ENCODE peak calls at places on chromosomes 16 and 17, in nine cellular contexts. One of them, this sample, is unnamed. For H3K4me1, the result is how much of the 10 kb centered on the place peaks cover.

GRCh38 chr16:19382887-19383816 is 34.5 kb upstream of the TMC5 start:
- DNase-seq in left ventricle myocardium inferior: no peak
- DNase-seq in IMR-90: no peak
- DNase-seq in neural progenitor cell: no peak
- DNase-seq in ovary: no peak
- DNase-seq in Peyer's patch: no peak
- DNase-seq in CD8-positive, alpha-beta T cell: no peak
- DNase-seq in heart right ventricle: no peak
- DNase-seq in HCT116: no peak
- DNase-seq in this sample: peak

GRCh38 chr17:74417178-74418045 is 14.5 kb upstream of the GPRC5C start:
- DNase-seq in left ventricle myocardium inferior: no peak
- DNase-seq in IMR-90: no peak
- DNase-seq in neural progenitor cell: no peak
- DNase-seq in ovary: no peak
- DNase-seq in Peyer's patch: peak
- DNase-seq in CD8-positive, alpha-beta T cell: no peak
- DNase-seq in heart right ventricle: no peak
- DNase-seq in HCT116: peak
- DNase-seq in this sample: peak

GRCh38 chr16:11799509-11800384 is 2.7 kb upstream of the ZC3H7A start:
- DNase-seq in left ventricle myocardium inferior: no peak
- DNase-seq in IMR-90: no peak
- DNase-seq in neural progenitor cell: no peak
- DNase-seq in ovary: no peak
- DNase-seq in Peyer's patch: no peak
- DNase-seq in CD8-positive, alpha-beta T cell: no peak
- DNase-seq in heart right ventricle: no peak
- DNase-seq in HCT116: no peak
- DNase-seq in this sample: no peak

GRCh38 chr16:11175850-11176341 is 80.1 kb downstream of the SOCS1 start:
- DNase-seq in left ventricle myocardium inferior: no peak
- DNase-seq in IMR-90: no peak
- DNase-seq in neural progenitor cell: no peak
- DNase-seq in ovary: no peak
- DNase-seq in Peyer's patch: no peak
- DNase-seq in CD8-positive, alpha-beta T cell: no peak
- DNase-seq in heart right ventricle: no peak
- DNase-seq in HCT116: no peak
- DNase-seq in this sample: no peak

GRCh38 chr16:14398014-14398717 is 231.9 kb downstream of the PARN start:
- DNase-seq in left ventricle myocardium inferior: no peak
- DNase-seq in IMR-90: peak
- DNase-seq in neural progenitor cell: no peak
- DNase-seq in ovary: no peak
- DNase-seq in Peyer's patch: no peak
- DNase-seq in CD8-positive, alpha-beta T cell: no peak
- DNase-seq in heart right ventricle: no peak
- DNase-seq in HCT116: no peak
- DNase-seq in this sample: no peak

GRCh38 chr17:79950306-79950705 is 85.4 kb downstream of the TBC1D16 start:
- DNase-seq in left ventricle myocardium inferior: peak
- DNase-seq in IMR-90: no peak
- DNase-seq in neural progenitor cell: peak
- DNase-seq in ovary: peak
- DNase-seq in Peyer's patch: peak
- DNase-seq in CD8-positive, alpha-beta T cell: no peak
- DNase-seq in heart right ventricle: no peak
- DNase-seq in HCT116: no peak
- DNase-seq in this sample: no peak

GRCh38 chr16:16933861-16934260 is 536.9 kb downstream of the XYLT1 start:
- DNase-seq in left ventricle myocardium inferior: no peak
- DNase-seq in IMR-90: no peak
- DNase-seq in neural progenitor cell: peak
- DNase-seq in ovary: no peak
- DNase-seq in Peyer's patch: no peak
- DNase-seq in CD8-positive, alpha-beta T cell: no peak
- DNase-seq in heart right ventricle: no peak
- DNase-seq in HCT116: no peak
- DNase-seq in this sample: no peak

GRCh38 chr16:21235199-21235585 is 1.7 kb downstream of the ANKS4B start:
- DNase-seq in left ventricle myocardium inferior: no peak
- DNase-seq in IMR-90: no peak
- DNase-seq in neural progenitor cell: no peak
- DNase-seq in ovary: no peak
- DNase-seq in Peyer's patch: no peak
- DNase-seq in CD8-positive, alpha-beta T cell: no peak
- DNase-seq in heart right ventricle: no peak
- DNase-seq in HCT116: no peak
- DNase-seq in this sample: no peak

GRCh38 chr16:79651363-79651762 is 50.8 kb upstream of the MAF start:
- DNase-seq in left ventricle myocardium inferior: peak
- DNase-seq in IMR-90: peak
- DNase-seq in neural progenitor cell: no peak
- DNase-seq in ovary: peak
- DNase-seq in Peyer's patch: no peak
- DNase-seq in CD8-positive, alpha-beta T cell: no peak
- DNase-seq in heart right ventricle: peak
- DNase-seq in HCT116: no peak
- DNase-seq in this sample: no peak

GRCh38 chr17:40331743-40332641 is 23.0 kb downstream of the RARA start:
- DNase-seq in left ventricle myocardium inferior: peak
- DNase-seq in IMR-90: no peak
- DNase-seq in neural progenitor cell: no peak
- DNase-seq in ovary: peak
- DNase-seq in Peyer's patch: no peak
- DNase-seq in CD8-positive, alpha-beta T cell: no peak
- DNase-seq in heart right ventricle: peak
- DNase-seq in HCT116: no peak
- DNase-seq in this sample: peak
- H3K4me1 ChIP-seq in left ventricle myocardium inferior: half or more
- H3K4me1 ChIP-seq in IMR-90: half or more
- H3K4me1 ChIP-seq in neural progenitor cell: under half
- H3K4me1 ChIP-seq in ovary: half or more
- H3K4me1 ChIP-seq in Peyer's patch: under half
- H3K4me1 ChIP-seq in CD8-positive, alpha-beta T cell: half or more
- H3K4me1 ChIP-seq in heart right ventricle: half or more
- H3K4me1 ChIP-seq in HCT116: under half
- H3K4me1 ChIP-seq in this sample: under half

DNA sequence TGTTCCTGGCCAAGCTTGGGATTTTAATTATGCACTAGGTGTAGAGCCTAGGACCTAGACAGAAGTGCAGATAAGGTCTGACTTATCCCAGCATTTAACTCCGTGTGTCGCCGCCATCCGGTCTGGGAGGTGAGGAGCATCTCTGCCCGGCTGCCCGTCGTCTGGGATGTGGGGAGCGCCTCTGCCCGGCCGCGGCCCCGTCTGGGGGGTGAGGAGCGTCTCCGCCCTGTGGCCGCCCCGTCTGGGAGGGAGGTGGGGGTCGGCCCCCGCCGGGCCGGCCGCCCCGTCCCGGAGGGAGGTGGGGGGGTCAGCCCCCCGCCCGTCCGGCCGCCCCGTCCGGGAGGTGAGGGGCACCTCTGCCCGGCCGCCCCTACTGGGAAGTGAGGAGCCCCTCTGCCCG is 7.1 kb upstream of the B4GALNT2 start:
- DNase-seq in left ventricle myocardium inferior: no peak
- DNase-seq in IMR-90: no peak
- DNase-seq in neural progenitor cell: no peak
- DNase-seq in ovary: no peak
- DNase-seq in Peyer's patch: no peak
- DNase-seq in CD8-positive, alpha-beta T cell: no peak
- DNase-seq in heart right ventricle: no peak
- DNase-seq in HCT116: no peak
- DNase-seq in this sample: no peak
- H3K4me3 ChIP-seq in left ventricle myocardium inferior: no peak
- H3K4me3 ChIP-seq in IMR-90: no peak
- H3K4me3 ChIP-seq in neural progenitor cell: no peak
- H3K4me3 ChIP-seq in ovary: no peak
- H3K4me3 ChIP-seq in Peyer's patch: no peak
- H3K4me3 ChIP-seq in CD8-positive, alpha-beta T cell: no peak
- H3K4me3 ChIP-seq in heart right ventricle: no peak
- H3K4me3 ChIP-seq in HCT116: no peak
- H3K4me3 ChIP-seq in this sample: no peak

DNA sequence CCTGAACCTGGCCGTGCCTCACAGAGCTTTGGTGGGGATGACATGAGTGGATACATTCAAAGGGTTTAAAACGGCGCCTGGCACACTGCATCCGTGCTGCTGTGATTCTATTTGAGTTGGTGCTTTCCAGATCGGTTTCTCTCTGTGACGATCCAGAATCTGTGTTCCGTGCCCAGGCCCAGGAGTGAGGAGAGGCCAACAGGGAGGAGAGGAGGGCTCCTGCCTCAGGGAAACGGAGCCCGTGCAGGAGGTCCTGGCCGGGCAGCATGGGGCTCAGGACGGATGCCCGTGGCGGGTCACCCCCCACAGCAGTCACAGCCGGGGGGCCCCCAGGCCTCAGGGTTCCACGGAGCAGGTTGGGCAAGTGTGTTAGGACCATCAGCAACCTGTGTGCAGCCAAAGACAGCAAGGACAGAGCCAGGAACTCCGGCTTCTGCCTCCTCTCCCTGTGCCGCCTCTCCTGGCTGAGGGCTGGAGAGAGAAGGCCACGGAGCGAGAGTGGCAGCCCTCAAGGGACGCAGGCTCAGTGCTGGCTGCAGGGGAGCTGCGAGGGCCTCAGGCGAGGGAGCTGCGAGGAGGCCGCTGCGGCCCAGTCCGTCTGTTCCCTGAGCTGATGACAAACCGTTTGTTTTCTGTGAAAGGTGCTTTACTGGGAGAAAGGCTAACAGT is 99.3 kb downstream of the METRNL start:
- DNase-seq in left ventricle myocardium inferior: no peak
- DNase-seq in IMR-90: no peak
- DNase-seq in neural progenitor cell: peak
- DNase-seq in ovary: peak
- DNase-seq in Peyer's patch: no peak
- DNase-seq in CD8-positive, alpha-beta T cell: no peak
- DNase-seq in heart right ventricle: no peak
- DNase-seq in HCT116: no peak
- DNase-seq in this sample: no peak
- TF ChIP-seq CTCF in left ventricle myocardium inferior: no peak
- TF ChIP-seq CTCF in IMR-90: no peak
- TF ChIP-seq CTCF in neural progenitor cell: no peak
- TF ChIP-seq CTCF in ovary: no peak
- TF ChIP-seq CTCF in Peyer's patch: no peak
- TF ChIP-seq CTCF in CD8-positive, alpha-beta T cell: no peak
- TF ChIP-seq CTCF in heart right ventricle: no peak
- TF ChIP-seq CTCF in HCT116: no peak
- TF ChIP-seq CTCF in this sample: no peak

DNA sequence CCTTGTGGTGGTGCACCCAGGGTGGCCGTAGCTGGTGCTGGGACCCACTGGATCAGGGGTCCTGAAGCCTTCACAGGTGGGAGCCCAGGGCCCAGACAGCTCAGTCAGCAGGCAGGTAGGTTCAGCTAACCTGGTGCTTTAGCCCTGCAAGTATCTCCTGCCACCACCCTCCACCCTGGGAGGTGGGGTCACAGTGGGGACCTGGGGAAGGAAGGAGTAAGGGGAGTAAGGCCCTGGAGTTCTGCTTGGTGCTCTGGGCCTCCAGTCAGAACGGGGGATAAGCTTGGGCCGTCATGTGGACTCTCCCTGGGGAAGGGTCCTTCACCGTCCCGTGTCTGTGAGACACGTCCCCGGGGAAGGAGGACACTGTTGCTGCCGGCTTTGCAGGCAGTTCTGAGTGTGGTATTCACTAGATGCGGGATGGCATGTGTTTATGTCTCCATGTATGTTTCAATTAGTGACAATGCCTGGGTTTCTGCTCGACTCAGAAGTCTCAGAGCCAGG is 20.7 kb downstream of the SGSM2 start:
- DNase-seq in left ventricle myocardium inferior: no peak
- DNase-seq in IMR-90: no peak
- DNase-seq in neural progenitor cell: no peak
- DNase-seq in ovary: no peak
- DNase-seq in Peyer's patch: no peak
- DNase-seq in CD8-positive, alpha-beta T cell: no peak
- DNase-seq in heart right ventricle: no peak
- DNase-seq in HCT116: no peak
- DNase-seq in this sample: no peak
- H3K4me1 ChIP-seq in left ventricle myocardium inferior: under half
- H3K4me1 ChIP-seq in IMR-90: under half
- H3K4me1 ChIP-seq in neural progenitor cell: under half
- H3K4me1 ChIP-seq in ovary: under half
- H3K4me1 ChIP-seq in Peyer's patch: under half
- H3K4me1 ChIP-seq in CD8-positive, alpha-beta T cell: under half
- H3K4me1 ChIP-seq in heart right ventricle: under half
- H3K4me1 ChIP-seq in HCT116: under half
- H3K4me1 ChIP-seq in this sample: under half

DNA sequence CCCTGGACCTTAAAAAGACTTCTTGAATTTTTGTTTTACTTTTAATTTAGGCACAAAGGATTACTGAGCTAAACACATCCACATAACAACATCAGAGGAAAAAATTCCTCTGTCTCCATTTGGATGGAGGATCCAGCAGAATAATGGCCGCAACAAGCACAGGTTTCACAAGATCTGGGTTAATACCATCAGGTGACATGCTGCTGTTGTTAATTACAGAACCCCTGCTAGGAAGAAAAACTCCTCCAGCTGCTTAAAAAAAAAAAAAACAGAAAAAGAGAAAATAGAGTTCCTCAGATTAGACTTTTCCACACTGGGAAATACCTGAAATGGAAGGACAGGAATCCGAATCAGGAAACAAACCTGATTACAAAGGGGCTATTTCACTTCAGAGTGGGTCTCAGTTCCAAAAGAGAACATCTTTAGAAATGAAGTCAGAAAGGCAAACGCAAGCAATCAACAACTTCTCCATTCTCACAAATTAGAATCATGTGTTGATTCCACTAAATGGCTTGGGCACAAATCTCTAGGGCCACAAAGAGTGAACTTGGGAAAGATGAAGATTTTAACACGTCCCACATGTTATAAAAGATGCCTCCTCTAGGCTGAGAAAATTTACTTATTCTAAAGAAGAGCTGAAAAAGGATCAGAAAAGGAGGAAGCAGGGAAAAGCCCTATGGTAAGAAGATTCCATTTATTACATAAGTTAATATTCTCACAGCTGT is 44.0 kb downstream of the SPOP start:
- DNase-seq in left ventricle myocardium inferior: no peak
- DNase-seq in IMR-90: no peak
- DNase-seq in neural progenitor cell: peak
- DNase-seq in ovary: no peak
- DNase-seq in Peyer's patch: no peak
- DNase-seq in CD8-positive, alpha-beta T cell: no peak
- DNase-seq in heart right ventricle: no peak
- DNase-seq in HCT116: no peak
- DNase-seq in this sample: no peak
- H3K4me3 ChIP-seq in left ventricle myocardium inferior: peak
- H3K4me3 ChIP-seq in IMR-90: no peak
- H3K4me3 ChIP-seq in neural progenitor cell: no peak
- H3K4me3 ChIP-seq in ovary: no peak
- H3K4me3 ChIP-seq in Peyer's patch: no peak
- H3K4me3 ChIP-seq in CD8-positive, alpha-beta T cell: no peak
- H3K4me3 ChIP-seq in heart right ventricle: no peak
- H3K4me3 ChIP-seq in HCT116: no peak
- H3K4me3 ChIP-seq in this sample: no peak

GRCh38 chr17:43683928-43684653 is 22.4 kb upstream of the MEOX1 start:
- DNase-seq in left ventricle myocardium inferior: no peak
- DNase-seq in IMR-90: no peak
- DNase-seq in neural progenitor cell: no peak
- DNase-seq in ovary: no peak
- DNase-seq in Peyer's patch: no peak
- DNase-seq in CD8-positive, alpha-beta T cell: no peak
- DNase-seq in heart right ventricle: no peak
- DNase-seq in HCT116: no peak
- DNase-seq in this sample: no peak
- TF ChIP-seq CTCF in left ventricle myocardium inferior: no peak
- TF ChIP-seq CTCF in IMR-90: no peak
- TF ChIP-seq CTCF in neural progenitor cell: no peak
- TF ChIP-seq CTCF in ovary: no peak
- TF ChIP-seq CTCF in Peyer's patch: no peak
- TF ChIP-seq CTCF in CD8-positive, alpha-beta T cell: no peak
- TF ChIP-seq CTCF in heart right ventricle: no peak
- TF ChIP-seq CTCF in HCT116: no peak
- TF ChIP-seq CTCF in this sample: no peak

This sample was measured in cardiac muscle cell.